ENCODE peak calls at places on chromosomes 5 and 9, in four cellular contexts. One of them, this sample, is unnamed.

GRCh38 chr5:122129332-122129731 is at the start of gene ZNF474:
- DNase-seq in H9: peak; percentile 89
- DNase-seq in gastrocnemius medialis: no peak
- DNase-seq in uterus: peak; percentile 28
- DNase-seq in this sample: no peak

GRCh38 chr9:2242778-2243395 is 227.7 kb downstream of the SMARCA2 start:
- DNase-seq in H9: peak; percentile 39
- DNase-seq in gastrocnemius medialis: no peak
- DNase-seq in uterus: peak; percentile 31
- DNase-seq in this sample: no peak

GRCh38 chr9:37604296-37604695 is 11.9 kb upstream of the TOMM5 start:
- DNase-seq in H9: no peak
- DNase-seq in gastrocnemius medialis: no peak
- DNase-seq in uterus: no peak
- DNase-seq in this sample: no peak

GRCh38 chr9:113560621-113560915 is 97.0 kb downstream of the RGS3 start:
- DNase-seq in H9: no peak
- DNase-seq in gastrocnemius medialis: no peak
- DNase-seq in uterus: no peak
- DNase-seq in this sample: no peak

GRCh38 chr5:52915176-52915875 is 73.8 kb upstream of the ITGA2 start:
- DNase-seq in H9: peak; percentile 47
- DNase-seq in gastrocnemius medialis: no peak
- DNase-seq in uterus: peak; percentile 24
- DNase-seq in this sample: no peak

GRCh38 chr5:155616779-155617392 is 603.3 kb downstream of the KIF4B start:
- DNase-seq in H9: peak; percentile 71
- DNase-seq in gastrocnemius medialis: peak; percentile 12
- DNase-seq in uterus: no peak
- DNase-seq in this sample: no peak

GRCh38 chr9:22044583-22044982 is 35.5 kb upstream of the CDKN2B start:
- DNase-seq in H9: no peak
- DNase-seq in gastrocnemius medialis: no peak
- DNase-seq in uterus: no peak
- DNase-seq in this sample: no peak

GRCh38 chr5:137737349-137738256 is 1.7 kb upstream of the KLHL3 start:
- DNase-seq in H9: no peak
- DNase-seq in gastrocnemius medialis: no peak
- DNase-seq in uterus: peak; percentile 20
- DNase-seq in this sample: no peak

GRCh38 chr5:40904205-40904993 is 4.9 kb upstream of the C7 start:
- DNase-seq in H9: peak; percentile 77
- DNase-seq in gastrocnemius medialis: peak; percentile 33
- DNase-seq in uterus: peak; percentile 73
- DNase-seq in this sample: no peak

GRCh38 chr5:71475788-71476384 is 20.4 kb downstream of the BDP1 start:
- DNase-seq in H9: no peak
- DNase-seq in gastrocnemius medialis: no peak
- DNase-seq in uterus: no peak
- DNase-seq in this sample: no peak

GRCh38 chr5:111697881-111698757 is 58.9 kb downstream of the NREP start:
- DNase-seq in H9: peak; percentile 59
- DNase-seq in gastrocnemius medialis: no peak
- DNase-seq in uterus: no peak
- DNase-seq in this sample: no peak

GRCh38 chr5:1820381-1820780 is 19.2 kb downstream of the NDUFS6 start:
- DNase-seq in H9: no peak
- DNase-seq in gastrocnemius medialis: no peak
- DNase-seq in uterus: no peak
- DNase-seq in this sample: no peak

GRCh38 chr5:115831163-115831768 is 10.1 kb downstream of the ATG12 start:
- DNase-seq in H9: no peak
- DNase-seq in gastrocnemius medialis: no peak
- DNase-seq in uterus: no peak
- DNase-seq in this sample: no peak

GRCh38 chr9:89477395-89477794 is 20.5 kb downstream of the SEMA4D start:
- DNase-seq in H9: no peak
- DNase-seq in gastrocnemius medialis: no peak
- DNase-seq in uterus: no peak
- DNase-seq in this sample: no peak

GRCh38 chr5:137743031-137743640 is 7.2 kb upstream of the KLHL3 start:
- DNase-seq in H9: peak; percentile 71
- DNase-seq in gastrocnemius medialis: peak; percentile 23
- DNase-seq in uterus: peak; percentile 33
- DNase-seq in this sample: no peak

GRCh38 chr9:109600142-109600541 is 102.0 kb upstream of the PTPN3 start:
- DNase-seq in H9: no peak
- DNase-seq in gastrocnemius medialis: no peak
- DNase-seq in uterus: no peak
- DNase-seq in this sample: no peak

GRCh38 chr5:123806644-123807043 is 294.7 kb downstream of the CSNK1G3 start:
- DNase-seq in H9: no peak
- DNase-seq in gastrocnemius medialis: no peak
- DNase-seq in uterus: no peak
- DNase-seq in this sample: no peak

GRCh38 chr5:16842916-16843315 is 93.2 kb downstream of the MYO10 start:
- DNase-seq in H9: no peak
- DNase-seq in gastrocnemius medialis: no peak
- DNase-seq in uterus: no peak
- DNase-seq in this sample: no peak

GRCh38 chr9:133787749-133788015 is 49.5 kb upstream of the SARDH start:
- DNase-seq in H9: peak; percentile 83
- DNase-seq in gastrocnemius medialis: no peak
- DNase-seq in uterus: no peak
- DNase-seq in this sample: no peak

GRCh38 chr9:88990721-88991065 is 575 bp upstream of the S1PR3 start:
- DNase-seq in H9: peak; percentile 75
- DNase-seq in gastrocnemius medialis: no peak
- DNase-seq in uterus: no peak
- DNase-seq in this sample: no peak

GRCh38 chr9:86222667-86223066 is 36.8 kb downstream of the C9orf153 start:
- DNase-seq in H9: no peak
- DNase-seq in gastrocnemius medialis: no peak
- DNase-seq in uterus: no peak
- DNase-seq in this sample: no peak

GRCh38 chr5:64206653-64207052 is 41.0 kb downstream of the RNF180 start:
- DNase-seq in H9: peak; percentile 26
- DNase-seq in gastrocnemius medialis: no peak
- DNase-seq in uterus: no peak
- DNase-seq in this sample: no peak

GRCh38 chr9:93112116-93112863 is 16.3 kb downstream of the CARD19 start:
- DNase-seq in H9: no peak
- DNase-seq in gastrocnemius medialis: peak; percentile 10
- DNase-seq in uterus: peak; percentile 13
- DNase-seq in this sample: peak; percentile 63

GRCh38 chr5:67647772-67648171 is 451.2 kb upstream of the CD180 start:
- DNase-seq in H9: no peak
- DNase-seq in gastrocnemius medialis: no peak
- DNase-seq in uterus: no peak
- DNase-seq in this sample: no peak
- H3K27ac ChIP-seq in H9: no peak overlapping the region
- H3K27ac ChIP-seq in gastrocnemius medialis: peak overlapping the region; percentile 42
- H3K27ac ChIP-seq in uterus: peak overlapping the region; percentile 77
- H3K27ac ChIP-seq in this sample: peak overlapping the region; percentile 61

DNA sequence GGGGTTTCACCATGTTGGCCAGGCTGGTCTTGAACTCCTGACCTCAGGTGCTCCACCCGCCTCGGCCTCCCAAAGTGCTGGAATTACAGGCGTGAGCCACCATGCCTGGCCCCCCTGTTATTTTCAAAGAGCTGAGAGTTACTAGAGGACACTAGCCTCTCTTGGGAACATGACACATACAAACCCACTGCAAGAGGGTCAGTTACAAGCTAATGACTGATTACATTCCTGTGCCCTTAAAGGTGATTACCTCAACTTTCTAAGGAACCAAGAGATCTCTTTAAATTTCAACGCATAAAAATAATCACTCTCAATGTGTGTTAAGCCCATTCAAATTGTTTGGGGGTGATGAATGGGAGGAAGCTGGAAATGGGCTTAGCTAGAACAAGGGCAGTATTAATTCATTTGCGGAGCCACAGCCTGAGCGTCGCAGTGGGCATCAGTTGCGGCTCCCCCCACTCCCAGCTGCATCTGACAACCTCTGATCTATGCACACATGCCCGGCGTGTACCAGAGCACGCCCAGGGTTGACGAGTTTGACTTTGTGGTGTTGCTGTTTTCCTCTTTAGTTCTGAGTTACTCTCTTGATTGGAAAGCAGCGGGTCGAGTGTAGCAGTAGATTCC is 146.9 kb downstream of the GOLPH3 start:
- DNase-seq in H9: no peak
- DNase-seq in gastrocnemius medialis: no peak
- DNase-seq in uterus: no peak
- DNase-seq in this sample: no peak
- H3K27me3 ChIP-seq in H9: no peaks in the 10 kb centered on the region
- H3K27me3 ChIP-seq in gastrocnemius medialis: no peaks in the 10 kb centered on the region
- H3K27me3 ChIP-seq in uterus: no peaks in the 10 kb centered on the region
- H3K27me3 ChIP-seq in this sample: no peaks in the 10 kb centered on the region

GRCh38 chr9:130179508-130179907 is 7.3 kb downstream of the NCS1 start:
- DNase-seq in H9: no peak
- DNase-seq in gastrocnemius medialis: no peak
- DNase-seq in uterus: no peak
- DNase-seq in this sample: no peak

GRCh38 chr9:130181645-130182044 is 9.4 kb downstream of the NCS1 start:
- DNase-seq in H9: no peak
- DNase-seq in gastrocnemius medialis: no peak
- DNase-seq in uterus: no peak
- DNase-seq in this sample: no peak

GRCh38 chr9:130177898-130178805 is 5.9 kb downstream of the NCS1 start:
- DNase-seq in H9: no peak
- DNase-seq in gastrocnemius medialis: no peak
- DNase-seq in uterus: no peak
- DNase-seq in this sample: no peak

GRCh38 chr9:130182090-130182909 is 10.1 kb downstream of the NCS1 start:
- DNase-seq in H9: no peak
- DNase-seq in gastrocnemius medialis: no peak
- DNase-seq in uterus: no peak
- DNase-seq in this sample: no peak

GRCh38 chr9:130180516-130180915 is 8.3 kb downstream of the NCS1 start:
- DNase-seq in H9: no peak
- DNase-seq in gastrocnemius medialis: no peak
- DNase-seq in uterus: no peak
- DNase-seq in this sample: no peak
- H3K27ac ChIP-seq in H9: no peak overlapping the region
- H3K27ac ChIP-seq in gastrocnemius medialis: no peak overlapping the region
- H3K27ac ChIP-seq in uterus: peak overlapping the region; percentile 93
- H3K27ac ChIP-seq in this sample: peak overlapping the region; percentile 89

DNA sequence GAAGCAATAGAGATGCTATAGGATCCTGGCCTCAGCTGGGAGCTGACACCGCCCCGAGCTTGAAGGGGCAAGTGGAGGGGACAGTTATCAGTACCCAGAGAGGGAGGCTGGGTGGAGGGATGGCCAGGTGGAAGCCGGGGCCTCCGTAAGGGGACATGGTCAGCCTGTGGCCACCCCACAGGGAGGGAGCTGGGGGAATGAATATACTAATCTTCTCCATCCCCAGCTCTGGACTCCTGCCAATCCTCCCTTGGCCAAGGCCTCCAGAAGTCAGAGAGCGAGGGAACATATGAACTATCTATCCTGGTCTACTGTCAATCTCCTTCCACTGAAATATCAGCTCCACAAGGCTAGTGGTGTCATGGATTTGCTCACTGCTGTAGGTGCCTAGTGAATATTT is 109.3 kb downstream of the BOD1 start:
- DNase-seq in H9: no peak
- DNase-seq in gastrocnemius medialis: no peak
- DNase-seq in uterus: no peak
- DNase-seq in this sample: no peak
- H3K27me3 ChIP-seq in H9: no peaks in the 10 kb centered on the region
- H3K27me3 ChIP-seq in gastrocnemius medialis: no peaks in the 10 kb centered on the region
- H3K27me3 ChIP-seq in uterus: no peaks in the 10 kb centered on the region
- H3K27me3 ChIP-seq in this sample: no peaks in the 10 kb centered on the region

DNA sequence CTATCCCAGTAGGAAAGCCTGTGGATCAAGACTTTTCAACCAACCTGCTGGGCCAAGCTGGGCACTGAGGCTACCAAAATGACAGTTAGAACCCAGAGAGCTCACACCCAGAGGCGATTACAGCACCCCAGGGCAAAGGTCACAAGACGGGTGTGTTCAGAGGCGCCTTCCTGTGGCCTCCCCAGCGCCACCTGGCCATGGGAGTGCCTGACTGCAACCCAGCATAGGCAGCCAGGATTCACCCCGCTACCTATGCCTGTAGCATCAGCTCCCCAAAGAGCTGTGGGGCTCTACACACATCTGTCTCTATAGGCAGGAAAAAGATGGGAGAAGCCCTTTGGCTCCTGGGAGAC is 33.5 kb downstream of the PDGFRB start:
- DNase-seq in H9: peak; percentile 62
- DNase-seq in gastrocnemius medialis: no peak
- DNase-seq in uterus: peak; percentile 20
- DNase-seq in this sample: peak; percentile 63
- H3K27ac ChIP-seq in H9: no peak overlapping the region
- H3K27ac ChIP-seq in gastrocnemius medialis: no peak overlapping the region
- H3K27ac ChIP-seq in uterus: no peak overlapping the region
- H3K27ac ChIP-seq in this sample: peak overlapping the region; percentile 13

GRCh38 chr5:31156761-31157160 is 36.7 kb upstream of the CDH6 start:
- DNase-seq in H9: no peak
- DNase-seq in gastrocnemius medialis: no peak
- DNase-seq in uterus: no peak
- DNase-seq in this sample: no peak

GRCh38 chr5:31165729-31166128 is 27.8 kb upstream of the CDH6 start:
- DNase-seq in H9: no peak
- DNase-seq in gastrocnemius medialis: no peak
- DNase-seq in uterus: no peak
- DNase-seq in this sample: no peak

GRCh38 chr5:31158686-31159085 is 34.8 kb upstream of the CDH6 start:
- DNase-seq in H9: no peak
- DNase-seq in gastrocnemius medialis: no peak
- DNase-seq in uterus: no peak
- DNase-seq in this sample: no peak

GRCh38 chr5:31157719-31158118 is 35.8 kb upstream of the CDH6 start:
- DNase-seq in H9: no peak
- DNase-seq in gastrocnemius medialis: no peak
- DNase-seq in uterus: no peak
- DNase-seq in this sample: no peak

DNA sequence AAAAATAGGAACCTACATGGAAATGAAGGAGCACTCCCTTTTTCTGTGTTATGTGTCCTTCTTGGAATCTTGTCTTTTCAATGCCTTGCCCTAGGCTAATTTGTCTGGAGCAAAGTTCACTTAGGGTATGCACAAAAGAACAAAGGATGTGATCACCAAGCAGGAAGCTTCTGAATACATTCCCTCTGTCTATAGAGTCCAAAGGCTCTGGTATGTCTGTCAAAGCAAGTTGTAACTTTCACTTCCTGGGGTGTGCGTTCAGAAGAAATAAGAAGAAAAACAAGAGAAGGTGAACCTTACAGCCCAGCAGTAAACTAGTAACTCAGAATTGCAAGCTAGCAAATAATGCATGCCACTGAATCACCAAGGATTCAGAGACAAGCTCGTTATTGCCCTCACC is 31.7 kb upstream of the CDH6 start:
- DNase-seq in H9: no peak
- DNase-seq in gastrocnemius medialis: no peak
- DNase-seq in uterus: no peak
- DNase-seq in this sample: no peak
- H3K27me3 ChIP-seq in H9: no peaks in the 10 kb centered on the region
- H3K27me3 ChIP-seq in gastrocnemius medialis: no peaks in the 10 kb centered on the region
- H3K27me3 ChIP-seq in uterus: no peaks in the 10 kb centered on the region
- H3K27me3 ChIP-seq in this sample: no peaks in the 10 kb centered on the region